ENCODE peak calls at places on chromosome 22, in six cellular contexts. E, M, V, R, Y and B are unnamed samples.

GRCh38 chr22:30425616-30426394 is at the start of gene MTFP1:
- DNase-seq in E (peak), M (peak), V (peak), R (peak), Y (peak), B (peak)

GRCh38 chr22:27581688-27582087 is 219.9 kb downstream of the MN1 start:
- DNase-seq in E (no peak), M (no peak), V (no peak), R (no peak), Y (no peak), B (no peak)

GRCh38 chr22:30675436-30675835 is 7.8 kb upstream of the DUSP18 start:
- DNase-seq in E (no peak), M (no peak), V (no peak), R (no peak), Y (no peak), B (no peak)

GRCh38 chr22:19961201-19961580 is 19.6 kb upstream of the TXNRD2 start:
- DNase-seq in E (no peak), M (no peak), V (no peak), R (no peak), Y (no peak), B (no peak)

GRCh38 chr22:25950101-25950500 is 208.1 kb downstream of the MYO18B start:
- DNase-seq in E (no peak), M (no peak), V (no peak), R (no peak), Y (no peak), B (no peak)

GRCh38 chr22:37419916-37420655 is 7.2 kb downstream of the ELFN2 start:
- DNase-seq in E (no peak), M (no peak), V (peak), R (no peak), Y (peak), B (no peak)

GRCh38 chr22:40322818-40323447 is 23.4 kb upstream of the ADSL start:
- DNase-seq in E (no peak), M (no peak), V (no peak), R (no peak), Y (no peak), B (no peak)

GRCh38 chr22:37243402-37244113 is 511 bp downstream of the RAC2 start:
- DNase-seq in E (no peak), M (no peak), V (peak), R (peak), Y (no peak), B (no peak)

GRCh38 chr22:22375586-22376351 is 131.2 kb downstream of the VPREB1 start:
- DNase-seq in E (no peak), M (no peak), V (no peak), R (no peak), Y (no peak), B (no peak)

GRCh38 chr22:30265851-30266444 is 703 bp downstream of the OSM start:
- DNase-seq in E (peak), M (peak), V (peak), R (peak), Y (no peak), B (peak)

GRCh38 chr22:30314918-30315317 is 11.8 kb downstream of the TBC1D10A start:
- DNase-seq in E (no peak), M (no peak), V (peak), R (no peak), Y (no peak), B (no peak)

GRCh38 chr22:47107431-47107830 is 345.0 kb downstream of the TBC1D22A start:
- DNase-seq in E (no peak), M (no peak), V (no peak), R (no peak), Y (no peak), B (no peak)

GRCh38 chr22:29470159-29470855 is 9.7 kb upstream of the NEFH start:
- DNase-seq in E (peak), M (peak), V (peak), R (peak), Y (peak), B (peak)

GRCh38 chr22:37619991-37620390 is 11.4 kb downstream of the GGA1 start:
- DNase-seq in E (no peak), M (no peak), V (no peak), R (no peak), Y (no peak), B (no peak)

GRCh38 chr22:42889290-42889689 is 32.2 kb upstream of the ARFGAP3 start:
- DNase-seq in E (no peak), M (no peak), V (no peak), R (peak), Y (no peak), B (no peak)

GRCh38 chr22:21762712-21763581 is 27.4 kb upstream of the YPEL1 start:
- DNase-seq in E (no peak), M (no peak), V (peak), R (no peak), Y (no peak), B (peak)

GRCh38 chr22:38051261-38051660 is 5.9 kb upstream of the PICK1 start:
- DNase-seq in E (no peak), M (no peak), V (no peak), R (no peak), Y (no peak), B (no peak)

GRCh38 chr22:41425704-41426365 is 20.8 kb downstream of the TOB2 start:
- DNase-seq in E (no peak), M (no peak), V (peak), R (no peak), Y (no peak), B (peak)

GRCh38 chr22:32864041-32864440 is 62.5 kb downstream of the TIMP3 start:
- DNase-seq in E (no peak), M (no peak), V (no peak), R (no peak), Y (no peak), B (no peak)

GRCh38 chr22:48931452-48931851 is 896.2 kb downstream of the BRD1 start:
- DNase-seq in E (no peak), M (no peak), V (no peak), R (no peak), Y (no peak), B (no peak)

GRCh38 chr22:39719559-39720450 is 149.3 kb downstream of the CACNA1I start:
- DNase-seq in E (no peak), M (no peak), V (no peak), R (no peak), Y (no peak), B (no peak)

GRCh38 chr22:31899661-31900060 is 44.7 kb upstream of the YWHAH start:
- DNase-seq in E (no peak), M (no peak), V (no peak), R (no peak), Y (no peak), B (no peak)

GRCh38 chr22:45103756-45104155 is 60.0 kb upstream of the NUP50 start:
- DNase-seq in E (no peak), M (no peak), V (no peak), R (no peak), Y (peak), B (no peak)

GRCh38 chr22:24003887-24004286 is 1.4 kb downstream of the GSTT4 start:
- DNase-seq in E (no peak), M (no peak), V (peak), R (no peak), Y (no peak), B (no peak)